ENCODE peak calls at places on chromosomes 7 and 10, in six cellular contexts. One of them, this sample, is unnamed.

GRCh38 chr10:131667047-131667446 is 233.8 kb upstream of the PPP2R2D start:
- DNase-seq in GM04503: no peak
- DNase-seq in HS-27A: no peak
- DNase-seq in dermis microvascular lymphatic vessel endothelial cell: no peak
- DNase-seq in activated CD4-positive, alpha-beta T cell treated with anti-CD3 and anti-CD28 coated beads for 24 hours: no peak
- DNase-seq in Right ventricle myocardium inferior: no peak
- DNase-seq in this sample: no peak

GRCh38 chr10:58066126-58066525 is 201.6 kb downstream of the IPMK start:
- DNase-seq in GM04503: no peak
- DNase-seq in HS-27A: no peak
- DNase-seq in dermis microvascular lymphatic vessel endothelial cell: no peak
- DNase-seq in activated CD4-positive, alpha-beta T cell treated with anti-CD3 and anti-CD28 coated beads for 24 hours: no peak
- DNase-seq in Right ventricle myocardium inferior: no peak
- DNase-seq in this sample: no peak

GRCh38 chr10:114477285-114477684 is 73.0 kb upstream of the AFAP1L2 start:
- DNase-seq in GM04503: peak
- DNase-seq in HS-27A: no peak
- DNase-seq in dermis microvascular lymphatic vessel endothelial cell: no peak
- DNase-seq in activated CD4-positive, alpha-beta T cell treated with anti-CD3 and anti-CD28 coated beads for 24 hours: no peak
- DNase-seq in Right ventricle myocardium inferior: no peak
- DNase-seq in this sample: no peak

GRCh38 chr7:37040330-37040729 is 316.0 kb upstream of the AOAH start:
- DNase-seq in GM04503: no peak
- DNase-seq in HS-27A: no peak
- DNase-seq in dermis microvascular lymphatic vessel endothelial cell: no peak
- DNase-seq in activated CD4-positive, alpha-beta T cell treated with anti-CD3 and anti-CD28 coated beads for 24 hours: no peak
- DNase-seq in Right ventricle myocardium inferior: no peak
- DNase-seq in this sample: no peak

GRCh38 chr7:105806592-105807266 is 69.7 kb downstream of the ATXN7L1 start:
- DNase-seq in GM04503: no peak
- DNase-seq in HS-27A: no peak
- DNase-seq in dermis microvascular lymphatic vessel endothelial cell: no peak
- DNase-seq in activated CD4-positive, alpha-beta T cell treated with anti-CD3 and anti-CD28 coated beads for 24 hours: peak
- DNase-seq in Right ventricle myocardium inferior: no peak
- DNase-seq in this sample: no peak

GRCh38 chr7:37234928-37235327 is 213.7 kb downstream of the ELMO1 start:
- DNase-seq in GM04503: no peak
- DNase-seq in HS-27A: no peak
- DNase-seq in dermis microvascular lymphatic vessel endothelial cell: peak
- DNase-seq in activated CD4-positive, alpha-beta T cell treated with anti-CD3 and anti-CD28 coated beads for 24 hours: no peak
- DNase-seq in Right ventricle myocardium inferior: no peak
- DNase-seq in this sample: no peak

GRCh38 chr7:128891942-128892269 is 18.6 kb downstream of the KCP start:
- DNase-seq in GM04503: no peak
- DNase-seq in HS-27A: no peak
- DNase-seq in dermis microvascular lymphatic vessel endothelial cell: no peak
- DNase-seq in activated CD4-positive, alpha-beta T cell treated with anti-CD3 and anti-CD28 coated beads for 24 hours: no peak
- DNase-seq in Right ventricle myocardium inferior: peak
- DNase-seq in this sample: no peak

GRCh38 chr7:134695321-134695860 is 48.7 kb downstream of the BPGM start:
- DNase-seq in GM04503: peak
- DNase-seq in HS-27A: no peak
- DNase-seq in dermis microvascular lymphatic vessel endothelial cell: no peak
- DNase-seq in activated CD4-positive, alpha-beta T cell treated with anti-CD3 and anti-CD28 coated beads for 24 hours: no peak
- DNase-seq in Right ventricle myocardium inferior: no peak
- DNase-seq in this sample: peak

GRCh38 chr10:10605551-10606081 is 412.1 kb upstream of the CELF2 start:
- DNase-seq in GM04503: peak
- DNase-seq in HS-27A: peak
- DNase-seq in dermis microvascular lymphatic vessel endothelial cell: no peak
- DNase-seq in activated CD4-positive, alpha-beta T cell treated with anti-CD3 and anti-CD28 coated beads for 24 hours: no peak
- DNase-seq in Right ventricle myocardium inferior: no peak
- DNase-seq in this sample: peak

GRCh38 chr10:86936661-86937501 is 20.5 kb downstream of the MMRN2 start:
- DNase-seq in GM04503: no peak
- DNase-seq in HS-27A: no peak
- DNase-seq in dermis microvascular lymphatic vessel endothelial cell: no peak
- DNase-seq in activated CD4-positive, alpha-beta T cell treated with anti-CD3 and anti-CD28 coated beads for 24 hours: no peak
- DNase-seq in Right ventricle myocardium inferior: peak
- DNase-seq in this sample: no peak

GRCh38 chr10:44033008-44033407 is 351.9 kb downstream of the CXCL12 start:
- DNase-seq in GM04503: no peak
- DNase-seq in HS-27A: no peak
- DNase-seq in dermis microvascular lymphatic vessel endothelial cell: no peak
- DNase-seq in activated CD4-positive, alpha-beta T cell treated with anti-CD3 and anti-CD28 coated beads for 24 hours: no peak
- DNase-seq in Right ventricle myocardium inferior: no peak
- DNase-seq in this sample: no peak

GRCh38 chr10:79167537-79167936 is 98.8 kb downstream of the ZMIZ1 start:
- DNase-seq in GM04503: no peak
- DNase-seq in HS-27A: no peak
- DNase-seq in dermis microvascular lymphatic vessel endothelial cell: no peak
- DNase-seq in activated CD4-positive, alpha-beta T cell treated with anti-CD3 and anti-CD28 coated beads for 24 hours: no peak
- DNase-seq in Right ventricle myocardium inferior: no peak
- DNase-seq in this sample: no peak

GRCh38 chr10:23171232-23171876 is 20.8 kb upstream of the PTF1A start:
- DNase-seq in GM04503: no peak
- DNase-seq in HS-27A: no peak
- DNase-seq in dermis microvascular lymphatic vessel endothelial cell: peak
- DNase-seq in activated CD4-positive, alpha-beta T cell treated with anti-CD3 and anti-CD28 coated beads for 24 hours: no peak
- DNase-seq in Right ventricle myocardium inferior: no peak
- DNase-seq in this sample: peak

GRCh38 chr7:25359471-25360059 is 131.3 kb upstream of the NPVF start:
- DNase-seq in GM04503: no peak
- DNase-seq in HS-27A: no peak
- DNase-seq in dermis microvascular lymphatic vessel endothelial cell: no peak
- DNase-seq in activated CD4-positive, alpha-beta T cell treated with anti-CD3 and anti-CD28 coated beads for 24 hours: no peak
- DNase-seq in Right ventricle myocardium inferior: no peak
- DNase-seq in this sample: no peak

GRCh38 chr10:11831520-11831951 is 8.4 kb downstream of the PROSER2 start:
- DNase-seq in GM04503: no peak
- DNase-seq in HS-27A: no peak
- DNase-seq in dermis microvascular lymphatic vessel endothelial cell: no peak
- DNase-seq in activated CD4-positive, alpha-beta T cell treated with anti-CD3 and anti-CD28 coated beads for 24 hours: no peak
- DNase-seq in Right ventricle myocardium inferior: no peak
- DNase-seq in this sample: no peak

GRCh38 chr10:35912615-35913170 is 270.6 kb upstream of the FZD8 start:
- DNase-seq in GM04503: peak
- DNase-seq in HS-27A: no peak
- DNase-seq in dermis microvascular lymphatic vessel endothelial cell: no peak
- DNase-seq in activated CD4-positive, alpha-beta T cell treated with anti-CD3 and anti-CD28 coated beads for 24 hours: no peak
- DNase-seq in Right ventricle myocardium inferior: no peak
- DNase-seq in this sample: peak

GRCh38 chr7:70829221-70830059 is 302.5 kb upstream of the GALNT17 start:
- DNase-seq in GM04503: peak
- DNase-seq in HS-27A: peak
- DNase-seq in dermis microvascular lymphatic vessel endothelial cell: peak
- DNase-seq in activated CD4-positive, alpha-beta T cell treated with anti-CD3 and anti-CD28 coated beads for 24 hours: peak
- DNase-seq in Right ventricle myocardium inferior: no peak
- DNase-seq in this sample: peak

GRCh38 chr7:26489404-26489803 is 197.7 kb downstream of the SNX10 start:
- DNase-seq in GM04503: no peak
- DNase-seq in HS-27A: no peak
- DNase-seq in dermis microvascular lymphatic vessel endothelial cell: no peak
- DNase-seq in activated CD4-positive, alpha-beta T cell treated with anti-CD3 and anti-CD28 coated beads for 24 hours: no peak
- DNase-seq in Right ventricle myocardium inferior: no peak
- DNase-seq in this sample: no peak

GRCh38 chr7:85529197-85529596 is 342.3 kb upstream of the SEMA3D start:
- DNase-seq in GM04503: no peak
- DNase-seq in HS-27A: no peak
- DNase-seq in dermis microvascular lymphatic vessel endothelial cell: no peak
- DNase-seq in activated CD4-positive, alpha-beta T cell treated with anti-CD3 and anti-CD28 coated beads for 24 hours: no peak
- DNase-seq in Right ventricle myocardium inferior: no peak
- DNase-seq in this sample: no peak

GRCh38 chr7:128380807-128381130 is 19.3 kb upstream of the PRRT4 start:
- DNase-seq in GM04503: no peak
- DNase-seq in HS-27A: no peak
- DNase-seq in dermis microvascular lymphatic vessel endothelial cell: no peak
- DNase-seq in activated CD4-positive, alpha-beta T cell treated with anti-CD3 and anti-CD28 coated beads for 24 hours: no peak
- DNase-seq in Right ventricle myocardium inferior: no peak
- DNase-seq in this sample: no peak

GRCh38 chr10:74929197-74929596 is 102.8 kb downstream of the KAT6B start:
- DNase-seq in GM04503: no peak
- DNase-seq in HS-27A: no peak
- DNase-seq in dermis microvascular lymphatic vessel endothelial cell: peak
- DNase-seq in activated CD4-positive, alpha-beta T cell treated with anti-CD3 and anti-CD28 coated beads for 24 hours: no peak
- DNase-seq in Right ventricle myocardium inferior: no peak
- DNase-seq in this sample: no peak

GRCh38 chr10:100046088-100046487 is 35.6 kb downstream of the CPN1 start:
- DNase-seq in GM04503: peak
- DNase-seq in HS-27A: peak
- DNase-seq in dermis microvascular lymphatic vessel endothelial cell: peak
- DNase-seq in activated CD4-positive, alpha-beta T cell treated with anti-CD3 and anti-CD28 coated beads for 24 hours: peak
- DNase-seq in Right ventricle myocardium inferior: peak
- DNase-seq in this sample: peak

GRCh38 chr7:129315916-129316315 is 91.1 kb downstream of the AHCYL2 start:
- DNase-seq in GM04503: no peak
- DNase-seq in HS-27A: no peak
- DNase-seq in dermis microvascular lymphatic vessel endothelial cell: no peak
- DNase-seq in activated CD4-positive, alpha-beta T cell treated with anti-CD3 and anti-CD28 coated beads for 24 hours: no peak
- DNase-seq in Right ventricle myocardium inferior: no peak
- DNase-seq in this sample: no peak

GRCh38 chr10:3803295-3803883 is 18.4 kb upstream of the KLF6 start:
- DNase-seq in GM04503: no peak
- DNase-seq in HS-27A: no peak
- DNase-seq in dermis microvascular lymphatic vessel endothelial cell: no peak
- DNase-seq in activated CD4-positive, alpha-beta T cell treated with anti-CD3 and anti-CD28 coated beads for 24 hours: no peak
- DNase-seq in Right ventricle myocardium inferior: no peak
- DNase-seq in this sample: no peak

GRCh38 chr7:18995270-18995671 is 122.2 kb downstream of the TWIST1 start:
- DNase-seq in GM04503: no peak
- DNase-seq in HS-27A: no peak
- DNase-seq in dermis microvascular lymphatic vessel endothelial cell: no peak
- DNase-seq in activated CD4-positive, alpha-beta T cell treated with anti-CD3 and anti-CD28 coated beads for 24 hours: no peak
- DNase-seq in Right ventricle myocardium inferior: no peak
- DNase-seq in this sample: no peak

GRCh38 chr7:47714669-47715607 is 133.0 kb upstream of the TNS3 start:
- DNase-seq in GM04503: no peak
- DNase-seq in HS-27A: no peak
- DNase-seq in dermis microvascular lymphatic vessel endothelial cell: no peak
- DNase-seq in activated CD4-positive, alpha-beta T cell treated with anti-CD3 and anti-CD28 coated beads for 24 hours: no peak
- DNase-seq in Right ventricle myocardium inferior: no peak
- DNase-seq in this sample: no peak

GRCh38 chr10:86303626-86304025 is 63.0 kb downstream of the GRID1 start:
- DNase-seq in GM04503: no peak
- DNase-seq in HS-27A: no peak
- DNase-seq in dermis microvascular lymphatic vessel endothelial cell: no peak
- DNase-seq in activated CD4-positive, alpha-beta T cell treated with anti-CD3 and anti-CD28 coated beads for 24 hours: no peak
- DNase-seq in Right ventricle myocardium inferior: no peak
- DNase-seq in this sample: no peak

GRCh38 chr7:94297397-94297838 is 97.3 kb upstream of the COL1A2 start:
- DNase-seq in GM04503: peak
- DNase-seq in HS-27A: peak
- DNase-seq in dermis microvascular lymphatic vessel endothelial cell: no peak
- DNase-seq in activated CD4-positive, alpha-beta T cell treated with anti-CD3 and anti-CD28 coated beads for 24 hours: no peak
- DNase-seq in Right ventricle myocardium inferior: peak
- DNase-seq in this sample: peak

GRCh38 chr10:680146-680545 is 9.3 kb downstream of the DIP2C start:
- DNase-seq in GM04503: no peak
- DNase-seq in HS-27A: no peak
- DNase-seq in dermis microvascular lymphatic vessel endothelial cell: no peak
- DNase-seq in activated CD4-positive, alpha-beta T cell treated with anti-CD3 and anti-CD28 coated beads for 24 hours: no peak
- DNase-seq in Right ventricle myocardium inferior: no peak
- DNase-seq in this sample: no peak

GRCh38 chr7:98211221-98211675 is at the start of gene BHLHA15:
- DNase-seq in GM04503: no peak
- DNase-seq in HS-27A: no peak
- DNase-seq in dermis microvascular lymphatic vessel endothelial cell: no peak
- DNase-seq in activated CD4-positive, alpha-beta T cell treated with anti-CD3 and anti-CD28 coated beads for 24 hours: peak
- DNase-seq in Right ventricle myocardium inferior: no peak
- DNase-seq in this sample: no peak

GRCh38 chr10:117132751-117133231 is 5.3 kb downstream of the VAX1 start:
- DNase-seq in GM04503: no peak
- DNase-seq in HS-27A: no peak
- DNase-seq in dermis microvascular lymphatic vessel endothelial cell: no peak
- DNase-seq in activated CD4-positive, alpha-beta T cell treated with anti-CD3 and anti-CD28 coated beads for 24 hours: no peak
- DNase-seq in Right ventricle myocardium inferior: no peak
- DNase-seq in this sample: no peak

GRCh38 chr7:116045532-116045931 is 15.0 kb upstream of the TFEC start:
- DNase-seq in GM04503: no peak
- DNase-seq in HS-27A: no peak
- DNase-seq in dermis microvascular lymphatic vessel endothelial cell: no peak
- DNase-seq in activated CD4-positive, alpha-beta T cell treated with anti-CD3 and anti-CD28 coated beads for 24 hours: no peak
- DNase-seq in Right ventricle myocardium inferior: no peak
- DNase-seq in this sample: no peak

This sample was measured in GM04504.